ENCODE peak calls at places on chromosomes 6 and 20, in six cellular contexts. O is A549, V is K562, K is upper lobe of left lung, Y is HepG2, J is GM12878. S is an unnamed sample.

GRCh38 chr6:16267428-16268263 is 29.3 kb downstream of the GMPR start:
- ATAC-seq in O (no peak), V (peak), K (no peak), Y (no peak), J (no peak), S (no peak)

GRCh38 chr20:50129662-50130345 is 16.9 kb upstream of the UBE2V1 start:
- ATAC-seq in O (peak), V (peak), K (no peak), Y (peak), J (peak), S (peak)

GRCh38 chr6:161956082-161956481 is 682.2 kb upstream of the AGPAT4 start:
- ATAC-seq in O (no peak), V (no peak), K (no peak), Y (no peak), J (no peak), S (no peak)

GRCh38 chr6:148757944-148758343 is 11.1 kb downstream of the UST start:
- ATAC-seq in O (no peak), V (no peak), K (no peak), Y (no peak), J (peak), S (no peak)

GRCh38 chr6:2078888-2079287 is 166.5 kb downstream of the GMDS start:
- ATAC-seq in O (no peak), V (no peak), K (no peak), Y (no peak), J (peak), S (no peak)

GRCh38 chr6:135603249-135603648 is 105.7 kb upstream of the AHI1 start:
- ATAC-seq in O (no peak), V (no peak), K (no peak), Y (no peak), J (no peak), S (no peak)

GRCh38 chr20:58228103-58228483 is 360 bp downstream of the ANKRD60 start:
- ATAC-seq in O (no peak), V (no peak), K (no peak), Y (no peak), J (no peak), S (peak)

GRCh38 chr6:71294121-71294523 is 5.5 kb downstream of the OGFRL1 start:
- ATAC-seq in O (peak), V (no peak), K (peak), Y (no peak), J (no peak), S (peak)

GRCh38 chr20:46408281-46408731 is 1.9 kb upstream of the ELMO2 start:
- ATAC-seq in O (no peak), V (no peak), K (no peak), Y (no peak), J (no peak), S (no peak)

GRCh38 chr6:158661156-158661555 is 11.3 kb downstream of the SYTL3 start:
- ATAC-seq in O (peak), V (no peak), K (no peak), Y (no peak), J (no peak), S (no peak)

GRCh38 chr6:97790926-97791590 is 508.0 kb upstream of the MMS22L start:
- ATAC-seq in O (no peak), V (no peak), K (no peak), Y (no peak), J (no peak), S (no peak)

GRCh38 chr6:136317976-136318375 is 28.3 kb upstream of the BCLAF1 start:
- ATAC-seq in O (no peak), V (no peak), K (no peak), Y (no peak), J (no peak), S (no peak)

GRCh38 chr6:31068738-31069340 is 43.5 kb downstream of the C6orf15 start:
- ATAC-seq in O (peak), V (peak), K (peak), Y (peak), J (peak), S (peak)

GRCh38 chr6:37492236-37493046 is 7.3 kb downstream of the CCDC167 start:
- ATAC-seq in O (no peak), V (no peak), K (no peak), Y (no peak), J (peak), S (no peak)

GRCh38 chr6:39026175-39026574 is 22.4 kb upstream of the GLP1R start:
- ATAC-seq in O (no peak), V (no peak), K (no peak), Y (no peak), J (peak), S (no peak)

GRCh38 chr20:49161428-49162152 is 26.5 kb downstream of the STAU1 start:
- ATAC-seq in O (no peak), V (no peak), K (no peak), Y (peak), J (peak), S (no peak)

GRCh38 chr6:96520039-96520850 is 1.4 kb upstream of the UFL1 start:
- ATAC-seq in O (no peak), V (no peak), K (no peak), Y (no peak), J (no peak), S (no peak)

GRCh38 chr6:41696788-41697187 is 38.6 kb downstream of the TFEB start:
- ATAC-seq in O (no peak), V (no peak), K (no peak), Y (no peak), J (no peak), S (no peak)

DNA sequence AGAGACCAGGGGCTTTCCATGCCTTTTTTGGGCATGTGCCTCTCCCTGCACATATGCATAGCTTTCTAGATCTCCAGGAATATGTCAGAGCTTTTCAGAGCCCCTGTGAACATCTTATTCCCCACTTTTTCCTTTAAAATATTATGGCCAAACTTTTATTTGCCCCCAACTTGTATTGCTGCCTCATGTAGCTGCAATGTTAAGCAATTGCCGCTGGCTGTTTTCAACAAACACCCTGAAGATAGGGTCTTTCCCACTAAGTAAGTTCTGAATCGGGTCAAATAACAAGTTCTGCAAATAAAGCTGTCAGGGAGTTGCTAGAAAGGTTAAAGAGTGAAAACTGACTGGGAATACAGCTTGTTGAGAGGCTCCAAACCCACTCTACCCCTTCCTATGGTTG is 42.3 kb downstream of the EBF4 start:
- ATAC-seq in O (no peak), V (no peak), K (no peak), Y (no peak), J (no peak), S (no peak)
- TF ChIP-seq EP300 in O (no peak), V (no peak), K (no peak), Y (no peak), J (no peak), S (no peak)

GRCh38 chr20:51563597-51564332 is 21.2 kb upstream of the NFATC2 start:
- ATAC-seq in O (peak), V (peak), K (peak), Y (peak), J (peak), S (peak)
- H3K4me3 ChIP-seq in O (peak), V (peak), K (no peak), Y (no peak), J (no peak), S (no peak)

GRCh38 chr20:53079883-53080282 is 107.7 kb downstream of the TSHZ2 start:
- ATAC-seq in O (no peak), V (no peak), K (no peak), Y (no peak), J (no peak), S (no peak)
- TF ChIP-seq EP300 in O (no peak), V (no peak), K (no peak), Y (no peak), J (no peak), S (no peak)

GRCh38 chr6:45327956-45328522 is at the start of gene RUNX2:
- ATAC-seq in O (no peak), V (peak), K (peak), Y (peak), J (no peak), S (no peak)
- H3K4me3 ChIP-seq in O (no peak), V (no peak), K (peak), Y (no peak), J (no peak), S (no peak)

DNA sequence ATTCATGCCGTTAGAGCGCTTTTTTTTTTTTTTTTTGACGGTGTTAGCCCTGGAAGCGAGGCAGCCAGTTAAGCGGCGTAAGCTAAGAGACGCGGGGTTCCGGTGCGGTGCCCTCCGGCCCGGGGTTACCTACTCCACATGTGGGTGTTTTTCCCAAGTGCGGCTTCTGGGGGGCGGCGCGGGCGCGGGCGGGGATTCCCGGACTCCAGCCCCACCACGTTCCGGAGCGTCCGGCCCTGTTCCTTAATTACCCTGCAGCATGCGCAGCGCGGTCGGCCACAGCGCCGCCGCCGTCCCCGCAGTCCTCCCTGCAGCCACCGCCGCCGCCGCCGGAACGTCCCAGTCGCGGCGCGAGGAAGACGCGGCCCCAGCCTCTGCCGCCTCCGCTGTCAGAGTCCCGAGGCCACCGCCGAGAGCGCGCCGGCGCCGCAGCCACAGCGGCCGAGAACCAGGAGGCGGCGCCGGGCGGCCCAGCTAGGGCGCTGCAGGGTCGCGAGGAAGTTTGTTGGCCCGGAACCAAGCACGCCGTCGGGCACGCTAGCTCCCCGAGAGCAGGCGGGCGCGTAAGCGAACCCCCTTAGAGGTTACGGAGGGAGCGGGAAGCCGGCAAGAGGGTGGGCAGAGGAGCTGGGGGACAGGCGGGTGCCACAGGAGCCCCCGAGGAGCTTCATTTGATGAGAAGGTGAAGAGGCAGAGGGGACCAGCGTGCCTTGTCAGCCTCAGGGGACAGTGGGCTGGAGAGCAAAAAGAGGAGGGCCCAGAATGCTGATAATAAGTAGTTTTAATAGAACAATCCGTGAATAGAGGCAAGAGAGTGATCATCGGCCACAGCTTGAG is 937 bp downstream of the COL19A1 start:
- ATAC-seq in O (peak), V (peak), K (peak), Y (peak), J (peak), S (peak)
- TF ChIP-seq EP300 in O (no peak), V (no peak), K (no peak), Y (no peak), J (peak), S (no peak)

DNA sequence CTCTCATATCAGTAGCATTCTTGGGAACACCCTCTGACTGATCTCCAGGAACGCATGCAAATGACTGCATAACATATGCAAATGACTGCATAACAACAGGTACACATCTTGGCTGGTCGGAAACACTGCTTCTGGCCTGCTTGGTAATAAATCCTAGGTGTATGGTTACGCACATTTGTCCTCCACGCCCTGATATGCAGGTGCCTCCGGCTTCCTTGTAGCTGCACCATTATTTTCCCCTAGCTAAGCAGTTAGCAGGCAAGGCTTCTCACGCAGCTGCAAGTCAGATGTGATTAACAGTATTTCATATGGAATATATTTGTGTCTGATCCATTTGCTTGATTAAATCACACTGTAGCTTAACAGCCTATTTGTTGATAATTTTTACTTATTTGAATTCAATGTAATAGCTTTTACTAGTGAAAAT is 5.9 kb downstream of the RPS6KA2 start:
- ATAC-seq in O (no peak), V (no peak), K (no peak), Y (no peak), J (no peak), S (no peak)
- H3K4me3 ChIP-seq in O (no peak), V (no peak), K (no peak), Y (no peak), J (no peak), S (no peak)

GRCh38 chr6:4084444-4085328 is 5.7 kb upstream of the FAM217A start:
- ATAC-seq in O (no peak), V (no peak), K (no peak), Y (peak), J (no peak), S (no peak)
- TF ChIP-seq EP300 in O (no peak), V (no peak), K (no peak), Y (no peak), J (no peak), S (no peak)

DNA sequence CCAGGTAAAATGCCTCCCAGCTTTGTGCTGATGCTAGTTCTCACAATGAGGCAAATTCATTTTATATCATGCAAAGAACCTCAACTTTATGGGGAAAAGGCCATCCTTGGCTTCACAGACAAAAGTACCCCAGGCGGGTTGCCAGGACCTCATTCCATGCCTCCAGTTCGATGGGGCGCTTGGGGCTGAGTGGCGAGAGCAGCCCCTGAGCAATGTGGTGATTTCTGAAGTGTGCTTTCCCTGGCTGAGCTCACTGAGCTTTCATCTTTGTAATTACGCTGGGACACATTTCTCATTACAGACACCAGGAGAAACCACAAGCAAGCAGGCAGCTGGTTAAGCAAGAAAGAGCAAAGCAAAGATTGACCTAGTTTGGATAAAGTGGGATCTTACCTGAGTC is 301.5 kb upstream of the CDH4 start:
- ATAC-seq in O (no peak), V (no peak), K (no peak), Y (no peak), J (no peak), S (no peak)
- H3K4me3 ChIP-seq in O (no peak), V (no peak), K (no peak), Y (no peak), J (no peak), S (no peak)

DNA sequence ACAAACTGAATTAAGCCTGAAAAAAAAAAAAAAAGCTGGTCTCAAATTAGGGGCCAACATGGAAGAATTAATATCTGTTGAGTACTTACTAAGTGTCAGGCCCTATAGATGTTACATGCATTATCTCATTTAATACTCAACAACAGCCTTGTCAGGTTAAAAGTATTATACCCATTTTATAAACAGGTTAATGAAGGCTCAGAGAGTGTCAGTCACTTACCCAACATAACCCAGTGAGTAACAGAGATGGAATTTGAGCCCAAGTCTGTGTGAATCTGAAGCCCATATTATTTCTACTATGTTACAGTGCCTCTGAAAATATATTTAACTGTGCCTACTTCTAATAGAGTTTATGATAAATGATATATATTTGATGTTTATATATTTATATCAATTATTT is 11.3 kb upstream of the EIF2S2 start:
- ATAC-seq in O (no peak), V (no peak), K (no peak), Y (no peak), J (no peak), S (no peak)
- TF ChIP-seq EP300 in O (no peak), V (no peak), K (no peak), Y (no peak), J (no peak), S (no peak)

GRCh38 chr6:28977351-28978136 is 27.6 kb downstream of the ZNF311 start:
- ATAC-seq in O (no peak), V (no peak), K (no peak), Y (no peak), J (no peak), S (no peak)
- H3K4me3 ChIP-seq in O (no peak), V (no peak), K (peak), Y (no peak), J (peak), S (peak)